ENCODE peak calls at places on chromosomes 13 and 19, in nine cellular contexts. One of them, this sample, is unnamed.

GRCh38 chr13:105403065-105403464 is 1132.4 kb downstream of the EFNB2 start:
- DNase-seq in NCI-H748 treated with DMSO at 0.1 percent for 48 hours: no peak
- DNase-seq in A549: no peak
- DNase-seq in stimulated activated CD8-positive, alpha-beta memory T cell treated with anti-CD3 and anti-CD28 coated beads, Interleukin-7, amount 100 ng/mL, for 1 hour: no peak
- DNase-seq in stimulated activated CD4-positive, alpha-beta T cell treated with anti-CD3 and anti-CD28 coated beads, Interleukin-12 subunit alpha, Interleukin-12 subunit beta, amount 100 ng/mL, for 4 hours: no peak
- DNase-seq in lower leg skin: no peak
- DNase-seq in activated naive CD4-positive, alpha-beta T cell: no peak
- DNase-seq in COLO829: no peak
- DNase-seq in nephron progenitor cell: no peak
- DNase-seq in this sample: no peak

GRCh38 chr13:51958217-51958547 is 53.1 kb downstream of the ATP7B start:
- DNase-seq in NCI-H748 treated with DMSO at 0.1 percent for 48 hours: no peak
- DNase-seq in A549: no peak
- DNase-seq in stimulated activated CD8-positive, alpha-beta memory T cell treated with anti-CD3 and anti-CD28 coated beads, Interleukin-7, amount 100 ng/mL, for 1 hour: no peak
- DNase-seq in stimulated activated CD4-positive, alpha-beta T cell treated with anti-CD3 and anti-CD28 coated beads, Interleukin-12 subunit alpha, Interleukin-12 subunit beta, amount 100 ng/mL, for 4 hours: no peak
- DNase-seq in lower leg skin: no peak
- DNase-seq in activated naive CD4-positive, alpha-beta T cell: no peak
- DNase-seq in COLO829: no peak
- DNase-seq in nephron progenitor cell: no peak
- DNase-seq in this sample: no peak

GRCh38 chr19:7120499-7120898 is 51.0 kb downstream of the ZNF557 start:
- DNase-seq in NCI-H748 treated with DMSO at 0.1 percent for 48 hours: no peak
- DNase-seq in A549: no peak
- DNase-seq in stimulated activated CD8-positive, alpha-beta memory T cell treated with anti-CD3 and anti-CD28 coated beads, Interleukin-7, amount 100 ng/mL, for 1 hour: no peak
- DNase-seq in stimulated activated CD4-positive, alpha-beta T cell treated with anti-CD3 and anti-CD28 coated beads, Interleukin-12 subunit alpha, Interleukin-12 subunit beta, amount 100 ng/mL, for 4 hours: no peak
- DNase-seq in lower leg skin: no peak
- DNase-seq in activated naive CD4-positive, alpha-beta T cell: no peak
- DNase-seq in COLO829: no peak
- DNase-seq in nephron progenitor cell: no peak
- DNase-seq in this sample: no peak

GRCh38 chr19:31449379-31449778 is 100.1 kb upstream of the TSHZ3 start:
- DNase-seq in NCI-H748 treated with DMSO at 0.1 percent for 48 hours: no peak
- DNase-seq in A549: no peak
- DNase-seq in stimulated activated CD8-positive, alpha-beta memory T cell treated with anti-CD3 and anti-CD28 coated beads, Interleukin-7, amount 100 ng/mL, for 1 hour: no peak
- DNase-seq in stimulated activated CD4-positive, alpha-beta T cell treated with anti-CD3 and anti-CD28 coated beads, Interleukin-12 subunit alpha, Interleukin-12 subunit beta, amount 100 ng/mL, for 4 hours: no peak
- DNase-seq in lower leg skin: no peak
- DNase-seq in activated naive CD4-positive, alpha-beta T cell: no peak
- DNase-seq in COLO829: no peak
- DNase-seq in nephron progenitor cell: no peak
- DNase-seq in this sample: no peak

GRCh38 chr13:51229141-51229540 is 6.9 kb downstream of the FAM124A start:
- DNase-seq in NCI-H748 treated with DMSO at 0.1 percent for 48 hours: no peak
- DNase-seq in A549: no peak
- DNase-seq in stimulated activated CD8-positive, alpha-beta memory T cell treated with anti-CD3 and anti-CD28 coated beads, Interleukin-7, amount 100 ng/mL, for 1 hour: no peak
- DNase-seq in stimulated activated CD4-positive, alpha-beta T cell treated with anti-CD3 and anti-CD28 coated beads, Interleukin-12 subunit alpha, Interleukin-12 subunit beta, amount 100 ng/mL, for 4 hours: no peak
- DNase-seq in lower leg skin: no peak
- DNase-seq in activated naive CD4-positive, alpha-beta T cell: no peak
- DNase-seq in COLO829: no peak
- DNase-seq in nephron progenitor cell: no peak
- DNase-seq in this sample: no peak

GRCh38 chr13:74593688-74594087 is 459.5 kb upstream of the KLF12 start:
- DNase-seq in NCI-H748 treated with DMSO at 0.1 percent for 48 hours: no peak
- DNase-seq in A549: no peak
- DNase-seq in stimulated activated CD8-positive, alpha-beta memory T cell treated with anti-CD3 and anti-CD28 coated beads, Interleukin-7, amount 100 ng/mL, for 1 hour: no peak
- DNase-seq in stimulated activated CD4-positive, alpha-beta T cell treated with anti-CD3 and anti-CD28 coated beads, Interleukin-12 subunit alpha, Interleukin-12 subunit beta, amount 100 ng/mL, for 4 hours: no peak
- DNase-seq in lower leg skin: no peak
- DNase-seq in activated naive CD4-positive, alpha-beta T cell: no peak
- DNase-seq in COLO829: no peak
- DNase-seq in nephron progenitor cell: no peak
- DNase-seq in this sample: no peak

GRCh38 chr19:6476155-6476895 is 5.3 kb downstream of the DENND1C start:
- DNase-seq in NCI-H748 treated with DMSO at 0.1 percent for 48 hours: no peak
- DNase-seq in A549: peak
- DNase-seq in stimulated activated CD8-positive, alpha-beta memory T cell treated with anti-CD3 and anti-CD28 coated beads, Interleukin-7, amount 100 ng/mL, for 1 hour: no peak
- DNase-seq in stimulated activated CD4-positive, alpha-beta T cell treated with anti-CD3 and anti-CD28 coated beads, Interleukin-12 subunit alpha, Interleukin-12 subunit beta, amount 100 ng/mL, for 4 hours: peak
- DNase-seq in lower leg skin: peak
- DNase-seq in activated naive CD4-positive, alpha-beta T cell: peak
- DNase-seq in COLO829: peak
- DNase-seq in nephron progenitor cell: peak
- DNase-seq in this sample: no peak

GRCh38 chr19:31085125-31085524 is 264.1 kb downstream of the TSHZ3 start:
- DNase-seq in NCI-H748 treated with DMSO at 0.1 percent for 48 hours: no peak
- DNase-seq in A549: no peak
- DNase-seq in stimulated activated CD8-positive, alpha-beta memory T cell treated with anti-CD3 and anti-CD28 coated beads, Interleukin-7, amount 100 ng/mL, for 1 hour: no peak
- DNase-seq in stimulated activated CD4-positive, alpha-beta T cell treated with anti-CD3 and anti-CD28 coated beads, Interleukin-12 subunit alpha, Interleukin-12 subunit beta, amount 100 ng/mL, for 4 hours: no peak
- DNase-seq in lower leg skin: no peak
- DNase-seq in activated naive CD4-positive, alpha-beta T cell: no peak
- DNase-seq in COLO829: no peak
- DNase-seq in nephron progenitor cell: no peak
- DNase-seq in this sample: no peak

GRCh38 chr13:38340624-38341023 is 9.0 kb upstream of the UFM1 start:
- DNase-seq in NCI-H748 treated with DMSO at 0.1 percent for 48 hours: no peak
- DNase-seq in A549: no peak
- DNase-seq in stimulated activated CD8-positive, alpha-beta memory T cell treated with anti-CD3 and anti-CD28 coated beads, Interleukin-7, amount 100 ng/mL, for 1 hour: no peak
- DNase-seq in stimulated activated CD4-positive, alpha-beta T cell treated with anti-CD3 and anti-CD28 coated beads, Interleukin-12 subunit alpha, Interleukin-12 subunit beta, amount 100 ng/mL, for 4 hours: no peak
- DNase-seq in lower leg skin: no peak
- DNase-seq in activated naive CD4-positive, alpha-beta T cell: no peak
- DNase-seq in COLO829: no peak
- DNase-seq in nephron progenitor cell: no peak
- DNase-seq in this sample: no peak

GRCh38 chr13:113981201-113981605 is 7.3 kb upstream of the C13orf46 start:
- DNase-seq in NCI-H748 treated with DMSO at 0.1 percent for 48 hours: peak
- DNase-seq in A549: peak
- DNase-seq in stimulated activated CD8-positive, alpha-beta memory T cell treated with anti-CD3 and anti-CD28 coated beads, Interleukin-7, amount 100 ng/mL, for 1 hour: no peak
- DNase-seq in stimulated activated CD4-positive, alpha-beta T cell treated with anti-CD3 and anti-CD28 coated beads, Interleukin-12 subunit alpha, Interleukin-12 subunit beta, amount 100 ng/mL, for 4 hours: no peak
- DNase-seq in lower leg skin: peak
- DNase-seq in activated naive CD4-positive, alpha-beta T cell: no peak
- DNase-seq in COLO829: no peak
- DNase-seq in nephron progenitor cell: no peak
- DNase-seq in this sample: no peak

GRCh38 chr19:1073956-1074511 is 7.1 kb downstream of the ARHGAP45 start:
- DNase-seq in NCI-H748 treated with DMSO at 0.1 percent for 48 hours: no peak
- DNase-seq in A549: no peak
- DNase-seq in stimulated activated CD8-positive, alpha-beta memory T cell treated with anti-CD3 and anti-CD28 coated beads, Interleukin-7, amount 100 ng/mL, for 1 hour: no peak
- DNase-seq in stimulated activated CD4-positive, alpha-beta T cell treated with anti-CD3 and anti-CD28 coated beads, Interleukin-12 subunit alpha, Interleukin-12 subunit beta, amount 100 ng/mL, for 4 hours: no peak
- DNase-seq in lower leg skin: no peak
- DNase-seq in activated naive CD4-positive, alpha-beta T cell: no peak
- DNase-seq in COLO829: no peak
- DNase-seq in nephron progenitor cell: no peak
- DNase-seq in this sample: no peak

GRCh38 chr19:19224852-19225494 is 13.2 kb downstream of the NCAN start:
- DNase-seq in NCI-H748 treated with DMSO at 0.1 percent for 48 hours: peak
- DNase-seq in A549: peak
- DNase-seq in stimulated activated CD8-positive, alpha-beta memory T cell treated with anti-CD3 and anti-CD28 coated beads, Interleukin-7, amount 100 ng/mL, for 1 hour: peak
- DNase-seq in stimulated activated CD4-positive, alpha-beta T cell treated with anti-CD3 and anti-CD28 coated beads, Interleukin-12 subunit alpha, Interleukin-12 subunit beta, amount 100 ng/mL, for 4 hours: peak
- DNase-seq in lower leg skin: peak
- DNase-seq in activated naive CD4-positive, alpha-beta T cell: peak
- DNase-seq in COLO829: peak
- DNase-seq in nephron progenitor cell: peak
- DNase-seq in this sample: no peak

GRCh38 chr19:35389192-35389861 is 18.5 kb downstream of the GPR42 start:
- DNase-seq in NCI-H748 treated with DMSO at 0.1 percent for 48 hours: no peak
- DNase-seq in A549: no peak
- DNase-seq in stimulated activated CD8-positive, alpha-beta memory T cell treated with anti-CD3 and anti-CD28 coated beads, Interleukin-7, amount 100 ng/mL, for 1 hour: no peak
- DNase-seq in stimulated activated CD4-positive, alpha-beta T cell treated with anti-CD3 and anti-CD28 coated beads, Interleukin-12 subunit alpha, Interleukin-12 subunit beta, amount 100 ng/mL, for 4 hours: no peak
- DNase-seq in lower leg skin: peak
- DNase-seq in activated naive CD4-positive, alpha-beta T cell: no peak
- DNase-seq in COLO829: peak
- DNase-seq in nephron progenitor cell: no peak
- DNase-seq in this sample: no peak

GRCh38 chr13:79128158-79128557 is 277.9 kb downstream of the RBM26 start:
- DNase-seq in NCI-H748 treated with DMSO at 0.1 percent for 48 hours: no peak
- DNase-seq in A549: no peak
- DNase-seq in stimulated activated CD8-positive, alpha-beta memory T cell treated with anti-CD3 and anti-CD28 coated beads, Interleukin-7, amount 100 ng/mL, for 1 hour: no peak
- DNase-seq in stimulated activated CD4-positive, alpha-beta T cell treated with anti-CD3 and anti-CD28 coated beads, Interleukin-12 subunit alpha, Interleukin-12 subunit beta, amount 100 ng/mL, for 4 hours: no peak
- DNase-seq in lower leg skin: no peak
- DNase-seq in activated naive CD4-positive, alpha-beta T cell: no peak
- DNase-seq in COLO829: no peak
- DNase-seq in nephron progenitor cell: no peak
- DNase-seq in this sample: no peak

GRCh38 chr19:14405758-14406644 is 13.1 kb downstream of the DDX39A start:
- DNase-seq in NCI-H748 treated with DMSO at 0.1 percent for 48 hours: peak
- DNase-seq in A549: peak
- DNase-seq in stimulated activated CD8-positive, alpha-beta memory T cell treated with anti-CD3 and anti-CD28 coated beads, Interleukin-7, amount 100 ng/mL, for 1 hour: peak
- DNase-seq in stimulated activated CD4-positive, alpha-beta T cell treated with anti-CD3 and anti-CD28 coated beads, Interleukin-12 subunit alpha, Interleukin-12 subunit beta, amount 100 ng/mL, for 4 hours: peak
- DNase-seq in lower leg skin: peak
- DNase-seq in activated naive CD4-positive, alpha-beta T cell: peak
- DNase-seq in COLO829: peak
- DNase-seq in nephron progenitor cell: peak
- DNase-seq in this sample: peak

GRCh38 chr13:23754506-23754905 is 134.7 kb downstream of the MIPEP start:
- DNase-seq in NCI-H748 treated with DMSO at 0.1 percent for 48 hours: no peak
- DNase-seq in A549: no peak
- DNase-seq in stimulated activated CD8-positive, alpha-beta memory T cell treated with anti-CD3 and anti-CD28 coated beads, Interleukin-7, amount 100 ng/mL, for 1 hour: no peak
- DNase-seq in stimulated activated CD4-positive, alpha-beta T cell treated with anti-CD3 and anti-CD28 coated beads, Interleukin-12 subunit alpha, Interleukin-12 subunit beta, amount 100 ng/mL, for 4 hours: no peak
- DNase-seq in lower leg skin: no peak
- DNase-seq in activated naive CD4-positive, alpha-beta T cell: no peak
- DNase-seq in COLO829: no peak
- DNase-seq in nephron progenitor cell: no peak
- DNase-seq in this sample: no peak

GRCh38 chr19:50272263-50272897 is 56.8 kb downstream of the KCNC3 start:
- DNase-seq in NCI-H748 treated with DMSO at 0.1 percent for 48 hours: no peak
- DNase-seq in A549: no peak
- DNase-seq in stimulated activated CD8-positive, alpha-beta memory T cell treated with anti-CD3 and anti-CD28 coated beads, Interleukin-7, amount 100 ng/mL, for 1 hour: no peak
- DNase-seq in stimulated activated CD4-positive, alpha-beta T cell treated with anti-CD3 and anti-CD28 coated beads, Interleukin-12 subunit alpha, Interleukin-12 subunit beta, amount 100 ng/mL, for 4 hours: no peak
- DNase-seq in lower leg skin: no peak
- DNase-seq in activated naive CD4-positive, alpha-beta T cell: no peak
- DNase-seq in COLO829: no peak
- DNase-seq in nephron progenitor cell: no peak
- DNase-seq in this sample: no peak

GRCh38 chr13:94312511-94313191 is 166.8 kb downstream of the DCT start:
- DNase-seq in NCI-H748 treated with DMSO at 0.1 percent for 48 hours: peak
- DNase-seq in A549: no peak
- DNase-seq in stimulated activated CD8-positive, alpha-beta memory T cell treated with anti-CD3 and anti-CD28 coated beads, Interleukin-7, amount 100 ng/mL, for 1 hour: no peak
- DNase-seq in stimulated activated CD4-positive, alpha-beta T cell treated with anti-CD3 and anti-CD28 coated beads, Interleukin-12 subunit alpha, Interleukin-12 subunit beta, amount 100 ng/mL, for 4 hours: no peak
- DNase-seq in lower leg skin: no peak
- DNase-seq in activated naive CD4-positive, alpha-beta T cell: no peak
- DNase-seq in COLO829: no peak
- DNase-seq in nephron progenitor cell: peak
- DNase-seq in this sample: no peak

GRCh38 chr13:106100261-106100919 is 435.1 kb downstream of the EFNB2 start:
- DNase-seq in NCI-H748 treated with DMSO at 0.1 percent for 48 hours: peak
- DNase-seq in A549: peak
- DNase-seq in stimulated activated CD8-positive, alpha-beta memory T cell treated with anti-CD3 and anti-CD28 coated beads, Interleukin-7, amount 100 ng/mL, for 1 hour: no peak
- DNase-seq in stimulated activated CD4-positive, alpha-beta T cell treated with anti-CD3 and anti-CD28 coated beads, Interleukin-12 subunit alpha, Interleukin-12 subunit beta, amount 100 ng/mL, for 4 hours: no peak
- DNase-seq in lower leg skin: no peak
- DNase-seq in activated naive CD4-positive, alpha-beta T cell: no peak
- DNase-seq in COLO829: no peak
- DNase-seq in nephron progenitor cell: peak
- DNase-seq in this sample: no peak

GRCh38 chr19:38693380-38694223 is 46.2 kb downstream of the ACTN4 start:
- DNase-seq in NCI-H748 treated with DMSO at 0.1 percent for 48 hours: no peak
- DNase-seq in A549: peak
- DNase-seq in stimulated activated CD8-positive, alpha-beta memory T cell treated with anti-CD3 and anti-CD28 coated beads, Interleukin-7, amount 100 ng/mL, for 1 hour: no peak
- DNase-seq in stimulated activated CD4-positive, alpha-beta T cell treated with anti-CD3 and anti-CD28 coated beads, Interleukin-12 subunit alpha, Interleukin-12 subunit beta, amount 100 ng/mL, for 4 hours: no peak
- DNase-seq in lower leg skin: no peak
- DNase-seq in activated naive CD4-positive, alpha-beta T cell: no peak
- DNase-seq in COLO829: peak
- DNase-seq in nephron progenitor cell: peak
- DNase-seq in this sample: peak

GRCh38 chr19:18401580-18402112 is 4.2 kb upstream of the LRRC25 start:
- DNase-seq in NCI-H748 treated with DMSO at 0.1 percent for 48 hours: no peak
- DNase-seq in A549: no peak
- DNase-seq in stimulated activated CD8-positive, alpha-beta memory T cell treated with anti-CD3 and anti-CD28 coated beads, Interleukin-7, amount 100 ng/mL, for 1 hour: no peak
- DNase-seq in stimulated activated CD4-positive, alpha-beta T cell treated with anti-CD3 and anti-CD28 coated beads, Interleukin-12 subunit alpha, Interleukin-12 subunit beta, amount 100 ng/mL, for 4 hours: no peak
- DNase-seq in lower leg skin: no peak
- DNase-seq in activated naive CD4-positive, alpha-beta T cell: no peak
- DNase-seq in COLO829: no peak
- DNase-seq in nephron progenitor cell: no peak
- DNase-seq in this sample: peak

GRCh38 chr13:98977568-98978270 is at the start of gene DOCK9:
- DNase-seq in NCI-H748 treated with DMSO at 0.1 percent for 48 hours: peak
- DNase-seq in A549: no peak
- DNase-seq in stimulated activated CD8-positive, alpha-beta memory T cell treated with anti-CD3 and anti-CD28 coated beads, Interleukin-7, amount 100 ng/mL, for 1 hour: no peak
- DNase-seq in stimulated activated CD4-positive, alpha-beta T cell treated with anti-CD3 and anti-CD28 coated beads, Interleukin-12 subunit alpha, Interleukin-12 subunit beta, amount 100 ng/mL, for 4 hours: no peak
- DNase-seq in lower leg skin: peak
- DNase-seq in activated naive CD4-positive, alpha-beta T cell: no peak
- DNase-seq in COLO829: peak
- DNase-seq in nephron progenitor cell: peak
- DNase-seq in this sample: no peak

GRCh38 chr19:4061683-4062575 is 4.8 kb downstream of the ZBTB7A start:
- DNase-seq in NCI-H748 treated with DMSO at 0.1 percent for 48 hours: no peak
- DNase-seq in A549: no peak
- DNase-seq in stimulated activated CD8-positive, alpha-beta memory T cell treated with anti-CD3 and anti-CD28 coated beads, Interleukin-7, amount 100 ng/mL, for 1 hour: no peak
- DNase-seq in stimulated activated CD4-positive, alpha-beta T cell treated with anti-CD3 and anti-CD28 coated beads, Interleukin-12 subunit alpha, Interleukin-12 subunit beta, amount 100 ng/mL, for 4 hours: no peak
- DNase-seq in lower leg skin: peak
- DNase-seq in activated naive CD4-positive, alpha-beta T cell: no peak
- DNase-seq in COLO829: no peak
- DNase-seq in nephron progenitor cell: no peak
- DNase-seq in this sample: no peak

GRCh38 chr13:107119989-107120881 is 552.3 kb upstream of the ARGLU1 start:
- DNase-seq in NCI-H748 treated with DMSO at 0.1 percent for 48 hours: no peak
- DNase-seq in A549: no peak
- DNase-seq in stimulated activated CD8-positive, alpha-beta memory T cell treated with anti-CD3 and anti-CD28 coated beads, Interleukin-7, amount 100 ng/mL, for 1 hour: no peak
- DNase-seq in stimulated activated CD4-positive, alpha-beta T cell treated with anti-CD3 and anti-CD28 coated beads, Interleukin-12 subunit alpha, Interleukin-12 subunit beta, amount 100 ng/mL, for 4 hours: no peak
- DNase-seq in lower leg skin: no peak
- DNase-seq in activated naive CD4-positive, alpha-beta T cell: no peak
- DNase-seq in COLO829: no peak
- DNase-seq in nephron progenitor cell: no peak
- DNase-seq in this sample: no peak

GRCh38 chr19:43524922-43525835 is 1.8 kb downstream of the ETHE1 start:
- DNase-seq in NCI-H748 treated with DMSO at 0.1 percent for 48 hours: no peak
- DNase-seq in A549: peak
- DNase-seq in stimulated activated CD8-positive, alpha-beta memory T cell treated with anti-CD3 and anti-CD28 coated beads, Interleukin-7, amount 100 ng/mL, for 1 hour: no peak
- DNase-seq in stimulated activated CD4-positive, alpha-beta T cell treated with anti-CD3 and anti-CD28 coated beads, Interleukin-12 subunit alpha, Interleukin-12 subunit beta, amount 100 ng/mL, for 4 hours: peak
- DNase-seq in lower leg skin: peak
- DNase-seq in activated naive CD4-positive, alpha-beta T cell: peak
- DNase-seq in COLO829: no peak
- DNase-seq in nephron progenitor cell: peak
- DNase-seq in this sample: peak

GRCh38 chr19:15464394-15465385 is at the start of gene RASAL3:
- DNase-seq in NCI-H748 treated with DMSO at 0.1 percent for 48 hours: no peak
- DNase-seq in A549: no peak
- DNase-seq in stimulated activated CD8-positive, alpha-beta memory T cell treated with anti-CD3 and anti-CD28 coated beads, Interleukin-7, amount 100 ng/mL, for 1 hour: peak
- DNase-seq in stimulated activated CD4-positive, alpha-beta T cell treated with anti-CD3 and anti-CD28 coated beads, Interleukin-12 subunit alpha, Interleukin-12 subunit beta, amount 100 ng/mL, for 4 hours: peak
- DNase-seq in lower leg skin: no peak
- DNase-seq in activated naive CD4-positive, alpha-beta T cell: peak
- DNase-seq in COLO829: no peak
- DNase-seq in nephron progenitor cell: no peak
- DNase-seq in this sample: peak

GRCh38 chr13:98598043-98598442 is 21.1 kb upstream of the STK24 start:
- DNase-seq in NCI-H748 treated with DMSO at 0.1 percent for 48 hours: no peak
- DNase-seq in A549: no peak
- DNase-seq in stimulated activated CD8-positive, alpha-beta memory T cell treated with anti-CD3 and anti-CD28 coated beads, Interleukin-7, amount 100 ng/mL, for 1 hour: no peak
- DNase-seq in stimulated activated CD4-positive, alpha-beta T cell treated with anti-CD3 and anti-CD28 coated beads, Interleukin-12 subunit alpha, Interleukin-12 subunit beta, amount 100 ng/mL, for 4 hours: no peak
- DNase-seq in lower leg skin: no peak
- DNase-seq in activated naive CD4-positive, alpha-beta T cell: no peak
- DNase-seq in COLO829: no peak
- DNase-seq in nephron progenitor cell: no peak
- DNase-seq in this sample: no peak

GRCh38 chr19:14375582-14376291 is 5.5 kb upstream of the ADGRE5 start:
- DNase-seq in NCI-H748 treated with DMSO at 0.1 percent for 48 hours: no peak
- DNase-seq in A549: no peak
- DNase-seq in stimulated activated CD8-positive, alpha-beta memory T cell treated with anti-CD3 and anti-CD28 coated beads, Interleukin-7, amount 100 ng/mL, for 1 hour: no peak
- DNase-seq in stimulated activated CD4-positive, alpha-beta T cell treated with anti-CD3 and anti-CD28 coated beads, Interleukin-12 subunit alpha, Interleukin-12 subunit beta, amount 100 ng/mL, for 4 hours: no peak
- DNase-seq in lower leg skin: no peak
- DNase-seq in activated naive CD4-positive, alpha-beta T cell: no peak
- DNase-seq in COLO829: no peak
- DNase-seq in nephron progenitor cell: no peak
- DNase-seq in this sample: no peak

GRCh38 chr19:23523863-23524262 is 128.6 kb upstream of the ZNF91 start:
- DNase-seq in NCI-H748 treated with DMSO at 0.1 percent for 48 hours: no peak
- DNase-seq in A549: no peak
- DNase-seq in stimulated activated CD8-positive, alpha-beta memory T cell treated with anti-CD3 and anti-CD28 coated beads, Interleukin-7, amount 100 ng/mL, for 1 hour: no peak
- DNase-seq in stimulated activated CD4-positive, alpha-beta T cell treated with anti-CD3 and anti-CD28 coated beads, Interleukin-12 subunit alpha, Interleukin-12 subunit beta, amount 100 ng/mL, for 4 hours: no peak
- DNase-seq in lower leg skin: no peak
- DNase-seq in activated naive CD4-positive, alpha-beta T cell: no peak
- DNase-seq in COLO829: no peak
- DNase-seq in nephron progenitor cell: no peak
- DNase-seq in this sample: no peak

GRCh38 chr13:94128430-94128829 is 351.1 kb downstream of the DCT start:
- DNase-seq in NCI-H748 treated with DMSO at 0.1 percent for 48 hours: no peak
- DNase-seq in A549: no peak
- DNase-seq in stimulated activated CD8-positive, alpha-beta memory T cell treated with anti-CD3 and anti-CD28 coated beads, Interleukin-7, amount 100 ng/mL, for 1 hour: no peak
- DNase-seq in stimulated activated CD4-positive, alpha-beta T cell treated with anti-CD3 and anti-CD28 coated beads, Interleukin-12 subunit alpha, Interleukin-12 subunit beta, amount 100 ng/mL, for 4 hours: no peak
- DNase-seq in lower leg skin: no peak
- DNase-seq in activated naive CD4-positive, alpha-beta T cell: no peak
- DNase-seq in COLO829: no peak
- DNase-seq in nephron progenitor cell: no peak
- DNase-seq in this sample: no peak

GRCh38 chr13:94121686-94122085 is 357.8 kb downstream of the DCT start:
- DNase-seq in NCI-H748 treated with DMSO at 0.1 percent for 48 hours: no peak
- DNase-seq in A549: no peak
- DNase-seq in stimulated activated CD8-positive, alpha-beta memory T cell treated with anti-CD3 and anti-CD28 coated beads, Interleukin-7, amount 100 ng/mL, for 1 hour: no peak
- DNase-seq in stimulated activated CD4-positive, alpha-beta T cell treated with anti-CD3 and anti-CD28 coated beads, Interleukin-12 subunit alpha, Interleukin-12 subunit beta, amount 100 ng/mL, for 4 hours: no peak
- DNase-seq in lower leg skin: no peak
- DNase-seq in activated naive CD4-positive, alpha-beta T cell: no peak
- DNase-seq in COLO829: peak
- DNase-seq in nephron progenitor cell: no peak
- DNase-seq in this sample: no peak